ENCODE peak calls at places on chromosomes 2 and 18, in six cellular contexts. O is A549, G is endothelial cell of umbilical vein, Y is K562, R is HepG2, F is GM12878. L is an unnamed sample.

GRCh38 chr2:86747708-86748627 is 27.9 kb downstream of the RMND5A start:
- DNase-seq in O (no peak), G (peak), Y (no peak), R (peak), F (no peak), L (peak)

GRCh38 chr18:63325086-63325686 is 5.6 kb upstream of the BCL2 start:
- DNase-seq in O (no peak), G (no peak), Y (no peak), R (no peak), F (no peak), L (no peak)

GRCh38 chr2:30653847-30654246 is 153.4 kb downstream of the CAPN13 start:
- DNase-seq in O (no peak), G (no peak), Y (no peak), R (no peak), F (no peak), L (no peak)

GRCh38 chr2:223269386-223269785 is 217.4 kb downstream of the KCNE4 start:
- DNase-seq in O (no peak), G (no peak), Y (no peak), R (no peak), F (no peak), L (no peak)

GRCh38 chr2:137829251-137829650 is 135.0 kb upstream of the HNMT start:
- DNase-seq in O (no peak), G (no peak), Y (no peak), R (no peak), F (no peak), L (no peak)

GRCh38 chr2:149686136-149686535 is 98.6 kb upstream of the MMADHC start:
- DNase-seq in O (no peak), G (no peak), Y (no peak), R (no peak), F (no peak), L (no peak)

GRCh38 chr2:205776139-205776538 is 93.8 kb downstream of the NRP2 start:
- DNase-seq in O (no peak), G (no peak), Y (peak), R (peak), F (no peak), L (peak)

GRCh38 chr18:43936176-43936575 is 658.9 kb upstream of the SYT4 start:
- DNase-seq in O (no peak), G (no peak), Y (no peak), R (no peak), F (no peak), L (no peak)

GRCh38 chr2:232416521-232417470 is 10.2 kb downstream of the ALPG start:
- DNase-seq in O (no peak), G (no peak), Y (no peak), R (no peak), F (no peak), L (no peak)

GRCh38 chr18:33804258-33804657 is 226.2 kb downstream of the ASXL3 start:
- DNase-seq in O (no peak), G (no peak), Y (no peak), R (no peak), F (no peak), L (no peak)

GRCh38 chr2:207434288-207434687 is 95.5 kb upstream of the CREB1 start:
- DNase-seq in O (no peak), G (no peak), Y (no peak), R (no peak), F (no peak), L (no peak)

GRCh38 chr2:46163804-46164569 is 133.2 kb upstream of the EPAS1 start:
- DNase-seq in O (peak), G (no peak), Y (no peak), R (no peak), F (no peak), L (no peak)

GRCh38 chr2:27884546-27884945 is 5.6 kb downstream of the RBKS start:
- DNase-seq in O (no peak), G (peak), Y (no peak), R (no peak), F (no peak), L (no peak)

GRCh38 chr2:102190425-102191107 is 3.7 kb downstream of the IL1RL2 start:
- DNase-seq in O (no peak), G (no peak), Y (no peak), R (peak), F (no peak), L (no peak)

GRCh38 chr2:11753886-11754704 is 7.7 kb downstream of the LPIN1 start:
- DNase-seq in O (peak), G (peak), Y (peak), R (no peak), F (peak), L (peak)

GRCh38 chr2:154329510-154329909 is 369.0 kb upstream of the KCNJ3 start:
- DNase-seq in O (no peak), G (no peak), Y (no peak), R (no peak), F (no peak), L (no peak)

GRCh38 chr2:128206245-128206644 is 112.4 kb downstream of the HS6ST1 start:
- DNase-seq in O (no peak), G (no peak), Y (no peak), R (no peak), F (no peak), L (no peak)

DNA sequence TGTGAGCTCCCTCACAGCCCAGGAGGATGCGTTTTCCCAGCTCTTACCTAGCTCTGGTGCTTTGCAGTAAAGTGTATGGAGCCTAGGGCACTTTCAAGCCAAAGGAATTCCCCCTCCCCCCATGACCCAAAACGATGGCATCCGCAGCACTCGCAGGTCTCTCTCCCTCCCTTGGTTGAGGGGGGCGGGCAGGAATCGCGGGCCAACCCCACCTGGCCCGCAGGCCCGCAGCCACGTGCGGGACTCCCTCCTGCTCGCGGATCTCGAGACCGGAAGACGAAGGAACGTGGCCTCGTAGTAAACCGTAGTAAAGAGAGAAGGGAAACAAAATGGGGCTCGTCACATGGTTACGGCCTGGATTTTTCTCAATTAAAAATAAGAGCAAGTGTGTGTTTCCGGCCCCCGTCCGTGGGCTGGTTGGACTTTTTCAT is 8.5 kb downstream of the IRS1 start:
- DNase-seq in O (no peak), G (peak), Y (no peak), R (no peak), F (peak), L (no peak)
- TF ChIP-seq MYC in O (no peak), G (no peak), Y (no peak), R (no peak), F (no peak), L (no peak)

GRCh38 chr2:202530038-202530437 is 104.7 kb upstream of the FAM117B start:
- DNase-seq in O (no peak), G (peak), Y (no peak), R (no peak), F (no peak), L (peak)
- TF ChIP-seq MYC in O (no peak), G (no peak), Y (no peak), R (no peak), F (no peak), L (no peak)

DNA sequence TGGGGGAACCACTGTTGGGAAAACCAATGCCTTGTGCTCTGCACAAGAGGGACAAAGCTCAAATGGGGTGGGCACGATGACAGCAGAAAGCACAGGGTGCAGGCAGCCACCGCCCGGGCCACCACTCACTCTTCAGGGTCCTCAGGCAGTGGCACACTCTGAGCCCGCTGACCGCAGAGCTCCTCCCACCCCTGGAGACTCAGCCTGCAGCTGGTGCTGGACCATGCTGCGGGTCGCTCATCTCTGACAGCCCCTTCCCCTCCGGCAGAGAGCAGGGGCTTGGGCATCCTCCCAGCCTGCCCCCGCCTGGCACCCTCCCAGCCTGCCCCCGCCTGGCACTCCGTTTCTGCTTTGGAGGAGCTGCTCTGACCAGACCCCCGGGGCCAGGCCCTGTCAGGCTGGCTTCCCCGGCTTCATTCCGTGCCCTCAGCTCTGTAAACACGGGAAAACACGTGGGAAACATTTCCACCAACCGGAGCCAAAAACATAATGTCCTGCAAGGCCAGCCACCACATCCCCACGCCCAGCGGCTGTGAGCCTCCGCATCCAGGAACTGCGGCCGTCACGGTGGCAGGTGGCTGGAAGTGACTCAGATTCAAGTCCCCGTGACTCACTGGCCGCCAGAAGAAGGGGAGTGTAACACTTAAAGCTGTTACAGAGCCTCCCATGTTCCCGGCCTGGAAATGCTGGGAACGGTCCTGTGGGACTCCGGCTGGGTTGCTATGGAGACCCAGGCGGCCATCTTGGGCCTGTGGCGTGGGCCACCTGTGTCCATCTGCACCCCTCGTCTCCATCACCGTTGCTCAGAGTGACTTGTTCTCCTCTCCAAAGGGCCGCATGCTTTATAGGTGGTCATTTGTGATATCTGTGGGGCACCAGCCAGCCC is 6.8 kb upstream of the SNED1 start:
- DNase-seq in O (peak), G (peak), Y (no peak), R (peak), F (no peak), L (peak)
- TF ChIP-seq MYC in O (no peak), G (no peak), Y (no peak), R (no peak), F (no peak), L (peak)

GRCh38 chr2:10377052-10377746 is 70.9 kb downstream of the ODC1 start:
- DNase-seq in O (no peak), G (no peak), Y (no peak), R (no peak), F (no peak), L (no peak)
- TF ChIP-seq MYC in O (no peak), G (no peak), Y (no peak), R (no peak), F (no peak), L (no peak)

GRCh38 chr2:201639205-201639604 is 4.1 kb downstream of the TMEM237 start:
- DNase-seq in O (no peak), G (no peak), Y (no peak), R (no peak), F (no peak), L (no peak)
- TF ChIP-seq MYC in O (no peak), G (no peak), Y (no peak), R (no peak), F (no peak), L (no peak)

GRCh38 chr2:145721681-145722080 is 1201.8 kb upstream of the ZEB2 start:
- DNase-seq in O (no peak), G (no peak), Y (no peak), R (no peak), F (no peak), L (no peak)

GRCh38 chr2:145729481-145729880 is 1209.6 kb upstream of the ZEB2 start:
- DNase-seq in O (no peak), G (no peak), Y (no peak), R (peak), F (no peak), L (no peak)

GRCh38 chr2:145725876-145726275 is 1206.0 kb upstream of the ZEB2 start:
- DNase-seq in O (no peak), G (no peak), Y (no peak), R (no peak), F (no peak), L (peak)

GRCh38 chr2:145723872-145724271 is 1204.0 kb upstream of the ZEB2 start:
- DNase-seq in O (no peak), G (peak), Y (peak), R (no peak), F (no peak), L (no peak)

GRCh38 chr2:145724499-145724898 is 1204.6 kb upstream of the ZEB2 start:
- DNase-seq in O (no peak), G (no peak), Y (no peak), R (no peak), F (no peak), L (no peak)
- TF ChIP-seq MYC in O (no peak), G (no peak), Y (no peak), R (no peak), F (no peak), L (no peak)

GRCh38 chr2:219836647-219837177 is 209.3 kb downstream of the SLC4A3 start:
- DNase-seq in O (peak), G (no peak), Y (no peak), R (peak), F (no peak), L (peak)
- TF ChIP-seq MYC in O (no peak), G (no peak), Y (no peak), R (no peak), F (no peak), L (no peak)

DNA sequence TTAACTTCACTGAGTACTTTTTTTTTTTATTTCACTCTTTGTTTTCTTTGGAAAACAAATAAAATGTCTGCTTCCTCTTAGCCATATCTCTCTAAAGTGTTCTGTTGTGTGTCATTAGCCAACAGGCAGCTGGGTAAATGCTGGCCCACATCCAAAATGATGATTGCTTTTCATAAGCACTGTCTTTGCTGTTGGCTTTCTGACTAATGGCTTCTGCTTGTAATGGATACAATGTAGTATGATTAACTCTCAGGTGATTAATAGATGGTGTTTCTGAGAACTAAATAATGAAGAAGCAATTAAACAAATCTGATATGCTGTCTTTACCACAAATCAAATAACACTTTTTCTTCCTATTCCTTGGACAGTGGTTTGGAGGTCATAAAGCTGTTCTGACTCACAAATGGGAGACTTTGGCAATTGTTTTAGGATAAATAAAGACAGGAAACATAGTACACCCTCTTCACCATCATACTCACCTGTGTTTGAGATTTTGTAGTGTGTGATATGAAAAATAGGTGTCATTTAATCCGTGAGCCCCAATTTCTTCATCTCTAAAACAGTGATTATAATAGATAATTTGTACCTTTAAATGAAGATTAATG is 888.4 kb downstream of the TSN start:
- DNase-seq in O (no peak), G (no peak), Y (no peak), R (no peak), F (no peak), L (no peak)
- TF ChIP-seq MYC in O (no peak), G (no peak), Y (no peak), R (no peak), F (no peak), L (no peak)

GRCh38 chr2:1756456-1756855 is 12.1 kb upstream of the PXDN start:
- DNase-seq in O (no peak), G (no peak), Y (no peak), R (no peak), F (no peak), L (no peak)
- TF ChIP-seq MYC in O (no peak), G (no peak), Y (no peak), R (no peak), F (no peak), L (no peak)

GRCh38 chr2:113103958-113104627 is 23.3 kb upstream of the IL1RN start:
- DNase-seq in O (no peak), G (no peak), Y (no peak), R (no peak), F (no peak), L (peak)

GRCh38 chr2:113098532-113098931 is 28.9 kb upstream of the IL1RN start:
- DNase-seq in O (no peak), G (no peak), Y (no peak), R (no peak), F (no peak), L (no peak)

GRCh38 chr2:113103277-113103676 is 24.1 kb upstream of the IL1RN start:
- DNase-seq in O (no peak), G (no peak), Y (no peak), R (no peak), F (no peak), L (no peak)

GRCh38 chr2:113105047-113105446 is 22.4 kb upstream of the IL1RN start:
- DNase-seq in O (peak), G (no peak), Y (peak), R (no peak), F (no peak), L (no peak)

GRCh38 chr2:113102133-113102532 is 25.3 kb upstream of the IL1RN start:
- DNase-seq in O (no peak), G (no peak), Y (no peak), R (no peak), F (no peak), L (no peak)
- TF ChIP-seq MYC in O (no peak), G (no peak), Y (no peak), R (no peak), F (no peak), L (no peak)